ENCODE peak calls at places on chromosomes 11 and 22, in seven cellular contexts. S, E, R, U, M, H and I are unnamed samples.

GRCh38 chr22:50672471-50673230 is at the start of gene SHANK3:
- DNase-seq in U (peak; percentile 49), R (no peak), E (peak; percentile 28), H (no peak), M (peak; percentile 41), S (peak; percentile 38), I (no peak)

GRCh38 chr22:25661067-25661466 is 80.9 kb upstream of the MYO18B start:
- DNase-seq in U (no peak), E (no peak), R (no peak), S (peak; percentile 87), H (no peak), M (no peak), I (no peak)

GRCh38 chr22:32723632-32724031 is 77.9 kb upstream of the TIMP3 start:
- DNase-seq in R (peak; percentile 90), M (no peak), S (peak; percentile 93), H (peak; percentile 93), U (peak; percentile 69), E (peak; percentile 81), I (peak; percentile 77)

GRCh38 chr11:2459796-2460531 is 15.2 kb downstream of the KCNQ1 start:
- DNase-seq in S (no peak), U (peak; percentile 75), R (no peak), H (no peak), E (no peak), M (no peak), I (no peak)

GRCh38 chr22:32844251-32844650 is 42.7 kb downstream of the TIMP3 start:
- DNase-seq in E (no peak), R (no peak), H (no peak), U (no peak), S (no peak), M (no peak), I (no peak)

GRCh38 chr22:25137577-25138525 is 61.8 kb upstream of the CRYBB3 start:
- DNase-seq in H (no peak), S (peak; percentile 33), E (no peak), M (no peak), U (no peak), R (no peak), I (no peak)

GRCh38 chr22:17952273-17952801 is 72.0 kb downstream of the MICAL3 start:
- DNase-seq in M (no peak), R (no peak), E (no peak), H (no peak), S (no peak), U (no peak), I (no peak)

GRCh38 chr11:132576706-132577105 is 955.6 kb downstream of the OPCML start:
- DNase-seq in R (peak; percentile 65), H (peak; percentile 61), S (peak; percentile 91), E (no peak), U (no peak), M (no peak), I (peak; percentile 45)

GRCh38 chr11:128776088-128776433 is 82.2 kb downstream of the FLI1 start:
- DNase-seq in S (no peak), R (no peak), H (peak; percentile 12), E (no peak), U (peak; percentile 74), M (no peak), I (no peak)

GRCh38 chr22:20857838-20858614 is 585 bp downstream of the PI4KA start:
- DNase-seq in M (peak; percentile 91), S (peak; percentile 90), E (peak; percentile 79), R (peak; percentile 76), H (peak; percentile 19), U (peak; percentile 90), I (no peak)

GRCh38 chr11:126506789-126507188 is 151.3 kb downstream of the ST3GAL4 start:
- DNase-seq in M (no peak), E (no peak), U (no peak), R (no peak), S (no peak), H (no peak), I (no peak)

GRCh38 chr11:75633409-75634011 is 35.3 kb downstream of the MAP6 start:
- DNase-seq in S (no peak), R (no peak), M (no peak), U (no peak), H (no peak), E (no peak), I (no peak)
- TF ChIP-seq CTCF in S (no peak), R (no peak), M (no peak), U (no peak), H (no peak), E (no peak), I (no peak)

GRCh38 chr11:118621071-118621815 is 13.8 kb downstream of the PHLDB1 start:
- DNase-seq in E (peak; percentile 92), M (peak; percentile 93), U (peak; percentile 82), R (peak; percentile 73), S (peak; percentile 92), H (peak; percentile 92), I (no peak)

GRCh38 chr11:118622376-118623290 is 15.2 kb downstream of the PHLDB1 start:
- DNase-seq in U (no peak), M (peak; percentile 30), R (peak; percentile 38), H (peak; percentile 95), S (peak; percentile 67), E (no peak), I (no peak)

GRCh38 chr11:118625036-118625690 is 17.7 kb downstream of the PHLDB1 start:
- DNase-seq in M (peak; percentile 25), R (no peak), S (no peak), E (no peak), U (no peak), H (peak; percentile 46), I (no peak)

GRCh38 chr11:118621898-118622375 is 14.5 kb downstream of the PHLDB1 start:
- DNase-seq in H (no peak), S (no peak), E (no peak), R (no peak), M (peak; percentile 37), U (no peak), I (no peak)

GRCh38 chr11:118623291-118623655 is 15.9 kb downstream of the PHLDB1 start:
- DNase-seq in U (no peak), M (peak; percentile 56), E (no peak), S (peak; percentile 55), H (peak; percentile 95), R (no peak), I (no peak)
- H3K4me3 ChIP-seq in U (no peak overlapping the region), M (no peak overlapping the region), E (peak overlapping the region; percentile 62), S (no peak overlapping the region), H (peak overlapping the region; percentile 82), R (peak overlapping the region; percentile 82), I (no peak overlapping the region)

GRCh38 chr11:134253189-134253993 is at the start of the genes ACAD8 and THYN1:
- DNase-seq in E (peak; percentile 96), M (peak; percentile 97), U (peak; percentile 98), H (peak; percentile 92), S (peak; percentile 98), R (peak; percentile 91), I (peak; percentile 72)
- TF ChIP-seq CTCF in E (peak; percentile 34), M (no peak), U (peak; percentile 57), H (no peak), S (no peak), R (no peak), I (peak; percentile 6)

GRCh38 chr11:15472405-15472799 is 357.7 kb downstream of the INSC start:
- DNase-seq in M (no peak), E (no peak), S (no peak), H (no peak), R (no peak), U (no peak), I (no peak)

GRCh38 chr11:15473954-15474837 is 359.5 kb downstream of the INSC start:
- DNase-seq in E (no peak), S (no peak), U (peak; percentile 50), R (no peak), M (no peak), H (no peak), I (no peak)

GRCh38 chr11:15471028-15471708 is 356.4 kb downstream of the INSC start:
- DNase-seq in E (no peak), R (no peak), H (no peak), S (no peak), M (no peak), U (peak; percentile 82), I (no peak)

GRCh38 chr11:15471709-15472404 is 357.1 kb downstream of the INSC start:
- DNase-seq in H (no peak), U (peak; percentile 48), R (no peak), S (no peak), E (no peak), M (no peak), I (no peak)

DNA sequence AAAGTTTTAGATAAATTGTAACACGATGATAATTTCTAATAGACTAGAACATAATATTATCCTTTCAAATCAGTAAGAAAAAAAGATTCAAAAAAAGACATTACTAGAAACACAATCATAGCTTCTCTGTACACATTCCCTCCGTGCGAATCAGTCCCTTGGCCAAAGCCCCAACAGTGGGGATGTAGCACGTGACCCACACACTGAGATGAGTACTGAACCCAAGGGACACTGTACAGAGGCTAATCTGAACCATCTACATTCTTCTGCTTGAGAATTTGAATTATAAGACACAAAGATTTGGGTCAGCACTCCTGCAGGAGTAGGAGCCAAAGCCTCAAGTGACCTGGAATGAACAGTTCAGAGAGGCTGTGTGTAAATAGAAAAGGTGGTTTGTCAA is 353.7 kb downstream of the INSC start:
- DNase-seq in U (no peak), H (no peak), S (peak; percentile 10), E (no peak), M (no peak), R (no peak), I (no peak)
- H3K4me3 ChIP-seq in U (no peak overlapping the region), H (no peak overlapping the region), S (no peak overlapping the region), E (no peak overlapping the region), M (no peak overlapping the region), R (no peak overlapping the region), I (no peak overlapping the region)

GRCh38 chr11:35177370-35177769 is 38.4 kb downstream of the CD44 start:
- DNase-seq in E (no peak), S (no peak), R (peak; percentile 44), H (no peak), U (peak; percentile 50), M (no peak), I (no peak)

GRCh38 chr11:35179466-35180135 is 40.6 kb downstream of the CD44 start:
- DNase-seq in U (no peak), R (no peak), E (no peak), M (no peak), S (no peak), H (no peak), I (no peak)

GRCh38 chr11:35178067-35178805 is 39.3 kb downstream of the CD44 start:
- DNase-seq in E (no peak), R (no peak), M (no peak), S (no peak), H (no peak), U (no peak), I (no peak)

GRCh38 chr11:35180311-35181233 is 41.6 kb downstream of the CD44 start:
- DNase-seq in S (no peak), R (peak; percentile 44), M (no peak), E (no peak), H (no peak), U (no peak), I (no peak)

GRCh38 chr11:35178862-35179261 is 39.9 kb downstream of the CD44 start:
- DNase-seq in E (no peak), R (no peak), S (no peak), H (peak; percentile 76), U (no peak), M (no peak), I (no peak)
- TF ChIP-seq CTCF in E (no peak), R (no peak), S (no peak), H (no peak), U (no peak), M (no peak), I (no peak)